ENCODE peak calls at places on chromosomes 7 and 10, in ten cellular contexts. V is stimulated activated CD8-positive, alpha-beta memory T cell treated with anti-CD3 and anti-CD28 coated beads, Interleukin-2, amount 100 ng/mL, for 48 hours; H is left ventricle myocardium inferior; X is GM04504; O is transverse colon; K is NCI-H2171 treated with DMSO at 0.1 percent for 48 hours; Q is NB4; I is epithelial cell of esophagus; Y is ecto neural progenitor cell; S is HT1080. T is an unnamed sample.

GRCh38 chr7:96973986-96974385 is 31.4 kb upstream of the DLX6 start:
- DNase-seq in V (no peak), H (no peak), X (no peak), O (no peak), K (no peak), Q (no peak), I (peak; percentile 19), Y (no peak), S (peak; percentile 36), T (no peak)

GRCh38 chr7:320297-320696 is 30.3 kb downstream of the FOXL3 start:
- DNase-seq in V (no peak), H (no peak), X (no peak), O (peak; percentile 46), K (peak; percentile 30), Q (no peak), I (no peak), Y (no peak), S (no peak), T (no peak)

GRCh38 chr10:69064762-69065328 is 23.1 kb upstream of the SRGN start:
- DNase-seq in V (no peak), H (no peak), X (no peak), O (no peak), K (no peak), Q (no peak), I (no peak), Y (no peak), S (no peak), T (no peak)

GRCh38 chr7:36600869-36601530 is 123.3 kb downstream of the AOAH start:
- DNase-seq in V (no peak), H (no peak), X (no peak), O (no peak), K (no peak), Q (no peak), I (peak; percentile 90), Y (no peak), S (peak; percentile 77), T (peak; percentile 45)

GRCh38 chr7:7529328-7529727 is 6.3 kb downstream of the COL28A1 start:
- DNase-seq in V (no peak), H (no peak), X (no peak), O (no peak), K (no peak), Q (no peak), I (no peak), Y (no peak), S (no peak), T (no peak)

GRCh38 chr10:118763202-118763988 is 8.6 kb upstream of the CACUL1 start:
- DNase-seq in V (no peak), H (no peak), X (no peak), O (no peak), K (peak; percentile 78), Q (no peak), I (no peak), Y (no peak), S (no peak), T (no peak)

GRCh38 chr7:128217030-128217805 is 23.9 kb upstream of the LEP start:
- DNase-seq in V (no peak), H (peak; percentile 30), X (peak; percentile 57), O (no peak), K (no peak), Q (peak; percentile 94), I (peak; percentile 91), Y (no peak), S (peak; percentile 90), T (peak; percentile 53)

GRCh38 chr7:137399827-137400823 is 56.6 kb upstream of the PTN start:
- DNase-seq in V (no peak), H (no peak), X (no peak), O (no peak), K (no peak), Q (no peak), I (peak; percentile 82), Y (no peak), S (peak; percentile 29), T (no peak)

GRCh38 chr10:119700321-119700954 is 25.4 kb upstream of the INPP5F start:
- DNase-seq in V (no peak), H (no peak), X (no peak), O (no peak), K (no peak), Q (peak; percentile 53), I (no peak), Y (no peak), S (no peak), T (no peak)

GRCh38 chr10:132609211-132609610 is 71.6 kb downstream of the INPP5A start:
- DNase-seq in V (no peak), H (no peak), X (no peak), O (no peak), K (no peak), Q (no peak), I (no peak), Y (no peak), S (no peak), T (no peak)

GRCh38 chr10:44975487-44976331 is 2.9 kb downstream of the DEPP1 start:
- DNase-seq in V (no peak), H (no peak), X (no peak), O (peak; percentile 51), K (peak; percentile 44), Q (peak; percentile 58), I (peak; percentile 54), Y (no peak), S (peak; percentile 69), T (peak; percentile 30)

GRCh38 chr7:151404216-151405011 is 5.4 kb downstream of the WDR86 start:
- DNase-seq in V (no peak), H (no peak), X (no peak), O (peak; percentile 34), K (no peak), Q (no peak), I (peak; percentile 34), Y (no peak), S (peak; percentile 18), T (no peak)

GRCh38 chr7:17301491-17302101 is 3.1 kb downstream of the AHR start:
- DNase-seq in V (peak; percentile 10), H (no peak), X (no peak), O (peak; percentile 32), K (peak; percentile 36), Q (peak; percentile 68), I (peak; percentile 60), Y (no peak), S (no peak), T (no peak)

GRCh38 chr7:47934831-47935230 is 13.4 kb downstream of the PKD1L1 start:
- DNase-seq in V (no peak), H (no peak), X (no peak), O (no peak), K (no peak), Q (no peak), I (no peak), Y (no peak), S (no peak), T (no peak)

GRCh38 chr10:74055383-74056065 is 57.6 kb downstream of the VCL start:
- DNase-seq in V (no peak), H (no peak), X (no peak), O (no peak), K (no peak), Q (no peak), I (peak; percentile 59), Y (no peak), S (no peak), T (no peak)

GRCh38 chr10:103491729-103492364 is 1.7 kb upstream of the NEURL1 start:
- DNase-seq in V (no peak), H (no peak), X (peak; percentile 92), O (no peak), K (no peak), Q (no peak), I (peak; percentile 88), Y (no peak), S (peak; percentile 93), T (peak; percentile 92)